ENCODE peak calls at places on chromosomes 11 and 22, in nine cellular contexts. B is OCI-LY7, S is GM23248, W is HCT116, P is hepatocyte, E is neural progenitor cell, C is SK-N-SH, Q is MM.1S, N is GM23338. A is an unnamed sample. For H3K4me1, the result is how much of the 10 kb centered on the place peaks cover.

GRCh38 chr22:27995801-27996528 is 76.9 kb upstream of the PITPNB start:
- DNase-seq in B (no peak), S (no peak), W (no peak), P (no peak), E (no peak), C (no peak), Q (no peak), N (no peak), A (peak)

GRCh38 chr11:57978686-57979531 is 44.8 kb upstream of the OR9Q1 start:
- DNase-seq in B (no peak), S (peak), W (no peak), P (no peak), E (no peak), C (no peak), Q (no peak), N (no peak), A (no peak)

GRCh38 chr22:40176921-40177737 is 596 bp upstream of the TNRC6B start:
- DNase-seq in B (peak), S (peak), W (no peak), P (peak), E (peak), C (no peak), Q (peak), N (peak), A (peak)

GRCh38 chr11:71530602-71531001 is 3.5 kb downstream of the KRTAP5-7 start:
- DNase-seq in B (no peak), S (no peak), W (no peak), P (no peak), E (no peak), C (no peak), Q (no peak), N (no peak), A (no peak)

GRCh38 chr11:26753738-26754504 is 32.1 kb upstream of the SLC5A12 start:
- DNase-seq in B (peak), S (peak), W (peak), P (peak), E (peak), C (peak), Q (peak), N (peak), A (peak)

GRCh38 chr11:85800595-85801342 is 10.2 kb downstream of the SYTL2 start:
- DNase-seq in B (no peak), S (no peak), W (no peak), P (no peak), E (no peak), C (no peak), Q (peak), N (no peak), A (no peak)

GRCh38 chr11:70669871-70670683 is 271.7 kb downstream of the CTTN start:
- DNase-seq in B (no peak), S (no peak), W (no peak), P (no peak), E (no peak), C (peak), Q (no peak), N (no peak), A (no peak)

GRCh38 chr11:13269775-13270174 is 7.8 kb upstream of the BMAL1 start:
- DNase-seq in B (no peak), S (peak), W (no peak), P (no peak), E (no peak), C (no peak), Q (no peak), N (no peak), A (peak)

GRCh38 chr11:34234086-34234740 is 123.6 kb downstream of the ABTB2 start:
- DNase-seq in B (peak), S (peak), W (peak), P (peak), E (peak), C (no peak), Q (peak), N (peak), A (peak)

GRCh38 chr11:64564947-64565889 is 25.8 kb upstream of the SLC22A12 start:
- DNase-seq in B (peak), S (no peak), W (no peak), P (no peak), E (peak), C (peak), Q (no peak), N (peak), A (no peak)

GRCh38 chr11:66720223-66720898 is 8.7 kb downstream of the SPTBN2 start:
- DNase-seq in B (no peak), S (peak), W (peak), P (peak), E (peak), C (peak), Q (no peak), N (peak), A (peak)

GRCh38 chr11:76209956-76210885 is 3.9 kb upstream of the WNT11 start:
- DNase-seq in B (no peak), S (peak), W (no peak), P (peak), E (peak), C (peak), Q (peak), N (peak), A (peak)

GRCh38 chr11:75508051-75508561 is 17.6 kb downstream of the GDPD5 start:
- DNase-seq in B (peak), S (no peak), W (no peak), P (no peak), E (no peak), C (peak), Q (no peak), N (no peak), A (no peak)

GRCh38 chr22:45576730-45577464 is 74.2 kb downstream of the FBLN1 start:
- DNase-seq in B (no peak), S (no peak), W (no peak), P (peak), E (no peak), C (no peak), Q (no peak), N (no peak), A (no peak)

GRCh38 chr11:66322732-66323427 is 6.0 kb upstream of the CD248 start:
- DNase-seq in B (no peak), S (peak), W (no peak), P (no peak), E (no peak), C (no peak), Q (no peak), N (no peak), A (no peak)

GRCh38 chr11:113534625-113535024 is 59.4 kb upstream of the DRD2 start:
- DNase-seq in B (no peak), S (no peak), W (no peak), P (no peak), E (no peak), C (no peak), Q (no peak), N (no peak), A (no peak)

GRCh38 chr22:38034278-38034882 is 22.8 kb upstream of the PICK1 start:
- DNase-seq in B (no peak), S (peak), W (peak), P (peak), E (peak), C (peak), Q (no peak), N (peak), A (peak)

GRCh38 chr11:63670738-63671321 is 346 bp downstream of the ATL3 start:
- DNase-seq in B (peak), S (peak), W (no peak), P (peak), E (peak), C (peak), Q (peak), N (peak), A (peak)

GRCh38 chr22:27312567-27313507 is 488.7 kb downstream of the MN1 start:
- DNase-seq in B (no peak), S (no peak), W (no peak), P (no peak), E (no peak), C (no peak), Q (no peak), N (peak), A (no peak)

GRCh38 chr22:34243023-34243422 is 322.7 kb upstream of the LARGE1 start:
- DNase-seq in B (no peak), S (no peak), W (no peak), P (no peak), E (no peak), C (no peak), Q (no peak), N (no peak), A (no peak)

GRCh38 chr11:122085264-122085663 is 30.8 kb downstream of the BLID start:
- DNase-seq in B (no peak), S (peak), W (no peak), P (no peak), E (no peak), C (no peak), Q (no peak), N (no peak), A (peak)

GRCh38 chr11:64996327-64996709 is 453 bp downstream of the BATF2 start:
- DNase-seq in B (no peak), S (no peak), W (no peak), P (no peak), E (no peak), C (no peak), Q (no peak), N (no peak), A (no peak)

GRCh38 chr11:44811841-44812448 is 85.2 kb downstream of the TSPAN18 start:
- DNase-seq in B (no peak), S (no peak), W (no peak), P (no peak), E (no peak), C (no peak), Q (no peak), N (no peak), A (no peak)

GRCh38 chr11:37762079-37762478 is 1164.0 kb upstream of the RAG2 start:
- DNase-seq in B (no peak), S (no peak), W (no peak), P (no peak), E (no peak), C (no peak), Q (no peak), N (no peak), A (no peak)

GRCh38 chr11:62610403-62610802 is 2.2 kb downstream of the EML3 start:
- DNase-seq in B (no peak), S (no peak), W (no peak), P (no peak), E (no peak), C (no peak), Q (no peak), N (no peak), A (no peak)

GRCh38 chr11:62610814-62611704 is 1.5 kb downstream of the EML3 start:
- DNase-seq in B (no peak), S (no peak), W (no peak), P (no peak), E (no peak), C (no peak), Q (no peak), N (no peak), A (no peak)

GRCh38 chr11:62612366-62613274 is at the start of the genes EML3 and ROM1:
- DNase-seq in B (peak), S (peak), W (no peak), P (peak), E (peak), C (peak), Q (peak), N (peak), A (peak)

GRCh38 chr11:62613275-62613864 is 313 bp downstream of the ROM1 start:
- DNase-seq in B (no peak), S (peak), W (no peak), P (no peak), E (no peak), C (no peak), Q (no peak), N (no peak), A (no peak)

DNA sequence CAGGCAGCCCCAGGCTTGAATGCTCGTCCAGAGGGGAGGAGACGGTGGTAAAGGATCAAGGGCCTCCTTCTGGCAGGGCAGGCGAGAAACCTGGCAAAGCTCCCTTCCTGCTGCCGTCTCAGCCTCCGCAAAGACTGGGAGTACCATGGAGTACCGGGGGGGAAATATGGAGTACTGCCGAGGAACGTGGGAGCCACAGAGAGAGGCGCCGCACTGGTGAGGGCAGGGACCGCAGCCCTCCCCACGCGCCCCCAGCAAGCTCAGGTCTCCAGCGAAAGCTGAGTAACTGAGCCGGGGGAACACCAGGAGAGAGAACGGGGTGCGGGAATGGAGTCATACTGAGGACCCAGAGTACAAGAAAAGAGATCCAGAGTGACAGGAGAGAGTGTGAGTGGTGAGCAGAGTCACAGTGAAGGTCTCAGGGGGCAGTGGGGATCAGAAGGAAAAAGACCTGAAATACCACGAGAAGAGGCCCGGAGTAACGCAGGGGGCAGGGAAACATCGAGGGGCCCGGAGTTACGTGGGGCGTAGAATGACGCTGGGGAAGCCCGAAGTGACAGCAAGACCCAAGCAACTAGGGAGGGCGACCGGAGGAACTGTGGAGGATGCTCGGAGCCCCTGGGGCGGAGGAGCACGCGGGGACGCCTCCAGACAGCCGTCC is 740 bp downstream of the EML3 start:
- DNase-seq in B (peak), S (peak), W (no peak), P (peak), E (peak), C (peak), Q (no peak), N (peak), A (peak)
- H3K4me1 ChIP-seq in B (under half), S (under half), W (under half), P (under half), E (under half), C (under half), Q (under half), N (under half), A (under half)

GRCh38 chr11:134785059-134785458 is 373.0 kb upstream of the B3GAT1 start:
- DNase-seq in B (no peak), S (no peak), W (no peak), P (no peak), E (no peak), C (no peak), Q (no peak), N (no peak), A (no peak)

GRCh38 chr11:134784525-134784924 is 372.5 kb upstream of the B3GAT1 start:
- DNase-seq in B (no peak), S (no peak), W (no peak), P (no peak), E (no peak), C (no peak), Q (no peak), N (no peak), A (no peak)

GRCh38 chr11:134784046-134784445 is 372.0 kb upstream of the B3GAT1 start:
- DNase-seq in B (no peak), S (no peak), W (no peak), P (no peak), E (no peak), C (no peak), Q (no peak), N (no peak), A (no peak)

GRCh38 chr11:134786636-134787035 is 374.6 kb upstream of the B3GAT1 start:
- DNase-seq in B (no peak), S (no peak), W (no peak), P (no peak), E (no peak), C (no peak), Q (no peak), N (no peak), A (no peak)

GRCh38 chr11:134785660-134786284 is 373.7 kb upstream of the B3GAT1 start:
- DNase-seq in B (no peak), S (no peak), W (no peak), P (no peak), E (no peak), C (no peak), Q (no peak), N (no peak), A (no peak)
- TF ChIP-seq EZH2phosphoT487 in B (no peak), S (no peak), W (no peak), P (no peak), E (no peak), C (no peak), Q (no peak), N (no peak), A (no peak)

GRCh38 chr22:20875296-20875695 is 16.5 kb downstream of the SNAP29 start:
- DNase-seq in B (no peak), S (no peak), W (no peak), P (no peak), E (no peak), C (no peak), Q (no peak), N (no peak), A (no peak)
- H3K4me1 ChIP-seq in B (under half), S (under half), W (under half), P (under half), E (under half), C (under half), Q (under half), N (under half), A (under half)

DNA sequence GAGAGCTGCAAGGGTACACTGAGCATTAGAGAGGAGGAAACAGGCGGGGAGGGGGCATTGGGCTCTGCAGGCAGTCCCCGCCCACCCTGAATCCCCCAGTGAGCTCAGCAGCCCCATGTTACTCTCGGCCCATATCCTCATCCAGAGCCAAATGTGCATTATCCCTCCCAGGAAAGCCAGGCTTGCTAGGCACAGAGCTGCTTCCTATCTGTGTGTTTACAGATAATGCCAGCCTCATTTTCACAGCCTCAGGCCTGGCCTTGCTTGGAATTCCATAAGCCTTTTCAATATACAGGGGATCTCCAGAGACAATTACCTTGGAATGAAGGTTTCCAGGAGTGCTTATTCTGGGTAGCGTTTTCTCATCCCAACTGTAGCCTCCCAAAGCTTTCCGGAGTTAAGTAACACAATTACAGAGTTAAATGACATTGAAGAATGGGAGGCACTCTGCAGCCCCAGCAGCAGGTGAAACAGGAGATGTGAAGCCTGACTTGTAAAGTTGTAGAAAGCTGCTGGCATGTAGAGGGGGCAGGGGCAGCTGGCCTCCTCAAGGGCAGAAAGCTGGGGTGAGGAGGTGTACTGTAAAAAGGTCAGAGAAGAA is 91.5 kb upstream of the TBCEL start:
- DNase-seq in B (no peak), S (no peak), W (no peak), P (no peak), E (peak), C (peak), Q (no peak), N (no peak), A (no peak)
- TF ChIP-seq EZH2phosphoT487 in B (no peak), S (no peak), W (no peak), P (no peak), E (no peak), C (no peak), Q (no peak), N (no peak), A (no peak)

GRCh38 chr22:42695294-42695693 is 25.4 kb downstream of the A4GALT start:
- DNase-seq in B (no peak), S (peak), W (no peak), P (no peak), E (no peak), C (no peak), Q (no peak), N (no peak), A (no peak)
- H3K4me1 ChIP-seq in B (half or more), S (under half), W (under half), P (under half), E (under half), C (under half), Q (under half), N (under half), A (under half)

DNA sequence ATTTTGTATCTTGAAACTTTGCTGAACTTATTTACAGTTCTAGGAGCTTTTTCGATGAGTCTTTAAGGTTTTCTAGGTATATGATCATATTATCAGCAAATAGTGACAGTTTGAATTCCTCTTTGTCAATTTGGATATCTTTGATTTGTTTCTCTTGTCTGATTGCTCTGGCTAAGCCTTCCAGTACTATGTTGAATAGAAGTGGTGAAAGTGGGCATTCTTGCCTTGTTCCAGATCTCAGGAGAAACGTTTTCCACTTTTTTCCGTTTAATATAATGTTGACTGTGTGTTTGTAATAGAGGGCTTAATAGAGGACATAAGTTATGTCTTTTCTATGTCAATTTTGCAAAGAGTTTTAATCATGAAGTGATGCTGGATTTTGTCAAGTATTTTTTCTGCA is 124.3 kb downstream of the ZNF280B start:
- DNase-seq in B (no peak), S (no peak), W (no peak), P (no peak), E (no peak), C (no peak), Q (no peak), N (no peak), A (no peak)
- TF ChIP-seq EZH2phosphoT487 in B (no peak), S (no peak), W (no peak), P (no peak), E (no peak), C (no peak), Q (no peak), N (no peak), A (no peak)

GRCh38 chr11:312092-312816 is 1.6 kb upstream of the IFITM1 start:
- DNase-seq in B (no peak), S (no peak), W (no peak), P (no peak), E (no peak), C (no peak), Q (no peak), N (no peak), A (no peak)
- H3K4me1 ChIP-seq in B (half or more), S (under half), W (under half), P (half or more), E (half or more), C (under half), Q (under half), N (half or more), A (under half)

GRCh38 chr11:94513091-94513490 is 830 bp downstream of the C11orf97 start:
- DNase-seq in B (no peak), S (no peak), W (no peak), P (peak), E (no peak), C (no peak), Q (no peak), N (no peak), A (peak)

GRCh38 chr11:94515398-94515797 is 3.1 kb downstream of the C11orf97 start:
- DNase-seq in B (no peak), S (no peak), W (no peak), P (no peak), E (no peak), C (no peak), Q (no peak), N (no peak), A (no peak)

GRCh38 chr11:94516725-94517124 is 4.5 kb downstream of the C11orf97 start:
- DNase-seq in B (no peak), S (no peak), W (no peak), P (no peak), E (no peak), C (no peak), Q (no peak), N (no peak), A (no peak)

GRCh38 chr11:94507485-94507884 is 4.8 kb upstream of the C11orf97 start:
- DNase-seq in B (no peak), S (peak), W (no peak), P (no peak), E (no peak), C (no peak), Q (no peak), N (no peak), A (peak)

GRCh38 chr11:94511932-94512781 is at the start of gene C11orf97:
- DNase-seq in B (no peak), S (peak), W (no peak), P (peak), E (peak), C (peak), Q (peak), N (peak), A (peak)
- TF ChIP-seq EZH2phosphoT487 in B (no peak), S (no peak), W (no peak), P (no peak), E (no peak), C (no peak), Q (no peak), N (no peak), A (no peak)

GRCh38 chr11:48001438-48002021 is 21.2 kb downstream of the PTPRJ start:
- DNase-seq in B (peak), S (peak), W (no peak), P (no peak), E (no peak), C (no peak), Q (no peak), N (no peak), A (no peak)
- H3K4me1 ChIP-seq in B (half or more), S (under half), W (under half), P (under half), E (under half), C (under half), Q (under half), N (under half), A (under half)

GRCh38 chr11:1837171-1838076 is 1.4 kb upstream of the TNNI2 start:
- DNase-seq in B (peak), S (peak), W (no peak), P (peak), E (peak), C (peak), Q (peak), N (peak), A (peak)
- TF ChIP-seq EZH2phosphoT487 in B (no peak), S (no peak), W (no peak), P (no peak), E (no peak), C (no peak), Q (no peak), N (no peak), A (no peak)

A was measured in PC-3.